ENCODE peak calls at places on chromosomes 7 and 10, in ten cellular contexts. One of them, this sample, is unnamed.
A peak's percentile ranks its signal among the peaks of the same experiment; 100 is the strongest.

GRCh38 chr10:3099291-3100092 is 32.1 kb downstream of the PFKP start:
- DNase-seq in H54: no peak
- DNase-seq in heart left ventricle: no peak
- DNase-seq in suprapubic skin: no peak
- DNase-seq in upper lobe of left lung: peak; percentile 64
- DNase-seq in A549: no peak
- DNase-seq in sigmoid colon: no peak
- DNase-seq in GM12891: no peak
- DNase-seq in IMR-90: peak; percentile 85
- DNase-seq in uterus: no peak
- DNase-seq in this sample: peak; percentile 46

GRCh38 chr10:5528989-5529701 is 4.4 kb downstream of the CALML3 start:
- DNase-seq in sigmoid colon: peak; percentile 54
- DNase-seq in H54: no peak
- DNase-seq in suprapubic skin: peak; percentile 47
- DNase-seq in upper lobe of left lung: peak; percentile 8
- DNase-seq in GM12891: no peak
- DNase-seq in IMR-90: no peak
- DNase-seq in A549: no peak
- DNase-seq in uterus: no peak
- DNase-seq in heart left ventricle: no peak
- DNase-seq in this sample: no peak

GRCh38 chr7:67705850-67706249 is 709.2 kb downstream of the TYW1 start:
- DNase-seq in A549: no peak
- DNase-seq in H54: no peak
- DNase-seq in IMR-90: no peak
- DNase-seq in sigmoid colon: no peak
- DNase-seq in upper lobe of left lung: no peak
- DNase-seq in suprapubic skin: no peak
- DNase-seq in uterus: no peak
- DNase-seq in GM12891: no peak
- DNase-seq in heart left ventricle: no peak
- DNase-seq in this sample: no peak

GRCh38 chr7:130182990-130183389 is 22.2 kb downstream of the TMEM209 start:
- DNase-seq in A549: no peak
- DNase-seq in IMR-90: peak; percentile 55
- DNase-seq in upper lobe of left lung: no peak
- DNase-seq in sigmoid colon: no peak
- DNase-seq in GM12891: no peak
- DNase-seq in H54: no peak
- DNase-seq in suprapubic skin: no peak
- DNase-seq in heart left ventricle: no peak
- DNase-seq in uterus: no peak
- DNase-seq in this sample: no peak

GRCh38 chr10:108490931-108491330 is 1326.4 kb upstream of the SORCS1 start:
- DNase-seq in uterus: no peak
- DNase-seq in suprapubic skin: no peak
- DNase-seq in sigmoid colon: no peak
- DNase-seq in heart left ventricle: no peak
- DNase-seq in upper lobe of left lung: no peak
- DNase-seq in A549: no peak
- DNase-seq in GM12891: no peak
- DNase-seq in IMR-90: no peak
- DNase-seq in H54: no peak
- DNase-seq in this sample: no peak

GRCh38 chr7:7014827-7015610 is 167.3 kb upstream of the C1GALT1 start:
- DNase-seq in GM12891: no peak
- DNase-seq in upper lobe of left lung: no peak
- DNase-seq in uterus: no peak
- DNase-seq in sigmoid colon: no peak
- DNase-seq in H54: no peak
- DNase-seq in A549: no peak
- DNase-seq in IMR-90: no peak
- DNase-seq in suprapubic skin: no peak
- DNase-seq in heart left ventricle: no peak
- DNase-seq in this sample: no peak

GRCh38 chr7:47472444-47473157 is 109.3 kb downstream of the TNS3 start:
- DNase-seq in A549: no peak
- DNase-seq in IMR-90: no peak
- DNase-seq in upper lobe of left lung: no peak
- DNase-seq in uterus: no peak
- DNase-seq in H54: no peak
- DNase-seq in heart left ventricle: no peak
- DNase-seq in sigmoid colon: no peak
- DNase-seq in GM12891: no peak
- DNase-seq in suprapubic skin: no peak
- DNase-seq in this sample: no peak

GRCh38 chr7:19392246-19392645 is 247.0 kb upstream of the FERD3L start:
- DNase-seq in GM12891: no peak
- DNase-seq in uterus: no peak
- DNase-seq in H54: peak; percentile 23
- DNase-seq in sigmoid colon: no peak
- DNase-seq in suprapubic skin: no peak
- DNase-seq in upper lobe of left lung: no peak
- DNase-seq in A549: no peak
- DNase-seq in IMR-90: peak; percentile 91
- DNase-seq in heart left ventricle: no peak
- DNase-seq in this sample: no peak

GRCh38 chr10:93062499-93063216 is 2.1 kb downstream of the CYP26C1 start:
- DNase-seq in uterus: no peak
- DNase-seq in suprapubic skin: no peak
- DNase-seq in IMR-90: peak; percentile 44
- DNase-seq in heart left ventricle: no peak
- DNase-seq in sigmoid colon: no peak
- DNase-seq in upper lobe of left lung: no peak
- DNase-seq in H54: no peak
- DNase-seq in A549: peak; percentile 38
- DNase-seq in GM12891: peak; percentile 80
- DNase-seq in this sample: no peak

GRCh38 chr10:95413608-95414007 is 122.8 kb upstream of the PDLIM1 start:
- DNase-seq in suprapubic skin: peak; percentile 43
- DNase-seq in uterus: no peak
- DNase-seq in IMR-90: no peak
- DNase-seq in GM12891: no peak
- DNase-seq in upper lobe of left lung: no peak
- DNase-seq in sigmoid colon: no peak
- DNase-seq in H54: no peak
- DNase-seq in heart left ventricle: no peak
- DNase-seq in A549: no peak
- DNase-seq in this sample: no peak

GRCh38 chr7:82904871-82905270 is 257.8 kb downstream of the PCLO start:
- DNase-seq in suprapubic skin: no peak
- DNase-seq in uterus: no peak
- DNase-seq in A549: no peak
- DNase-seq in sigmoid colon: no peak
- DNase-seq in IMR-90: no peak
- DNase-seq in upper lobe of left lung: no peak
- DNase-seq in GM12891: no peak
- DNase-seq in heart left ventricle: no peak
- DNase-seq in H54: no peak
- DNase-seq in this sample: no peak

GRCh38 chr10:68366600-68366999 is 33.9 kb upstream of the PBLD start:
- DNase-seq in A549: no peak
- DNase-seq in GM12891: no peak
- DNase-seq in heart left ventricle: no peak
- DNase-seq in upper lobe of left lung: no peak
- DNase-seq in suprapubic skin: no peak
- DNase-seq in H54: no peak
- DNase-seq in sigmoid colon: no peak
- DNase-seq in uterus: no peak
- DNase-seq in IMR-90: no peak
- DNase-seq in this sample: no peak

GRCh38 chr7:137846588-137847417 is at the start of gene DGKI:
- DNase-seq in upper lobe of left lung: no peak
- DNase-seq in sigmoid colon: no peak
- DNase-seq in A549: no peak
- DNase-seq in H54: no peak
- DNase-seq in IMR-90: no peak
- DNase-seq in GM12891: peak; percentile 38
- DNase-seq in suprapubic skin: no peak
- DNase-seq in uterus: no peak
- DNase-seq in heart left ventricle: no peak
- DNase-seq in this sample: no peak

GRCh38 chr7:137850586-137850985 is 3.8 kb upstream of the DGKI start:
- DNase-seq in suprapubic skin: no peak
- DNase-seq in uterus: no peak
- DNase-seq in H54: no peak
- DNase-seq in IMR-90: peak; percentile 71
- DNase-seq in upper lobe of left lung: no peak
- DNase-seq in A549: no peak
- DNase-seq in heart left ventricle: no peak
- DNase-seq in sigmoid colon: no peak
- DNase-seq in GM12891: no peak
- DNase-seq in this sample: no peak

GRCh38 chr7:137848095-137848494 is 1.3 kb upstream of the DGKI start:
- DNase-seq in uterus: no peak
- DNase-seq in upper lobe of left lung: no peak
- DNase-seq in heart left ventricle: no peak
- DNase-seq in sigmoid colon: no peak
- DNase-seq in suprapubic skin: no peak
- DNase-seq in GM12891: no peak
- DNase-seq in IMR-90: no peak
- DNase-seq in H54: no peak
- DNase-seq in A549: no peak
- DNase-seq in this sample: no peak

GRCh38 chr7:137844690-137845425 is 1.9 kb downstream of the DGKI start:
- DNase-seq in IMR-90: no peak
- DNase-seq in H54: no peak
- DNase-seq in A549: no peak
- DNase-seq in suprapubic skin: no peak
- DNase-seq in GM12891: no peak
- DNase-seq in heart left ventricle: no peak
- DNase-seq in uterus: no peak
- DNase-seq in sigmoid colon: no peak
- DNase-seq in upper lobe of left lung: no peak
- DNase-seq in this sample: no peak

GRCh38 chr7:137847418-137848050 is 760 bp upstream of the DGKI start:
- DNase-seq in A549: no peak
- DNase-seq in uterus: no peak
- DNase-seq in H54: no peak
- DNase-seq in sigmoid colon: no peak
- DNase-seq in upper lobe of left lung: no peak
- DNase-seq in heart left ventricle: no peak
- DNase-seq in GM12891: no peak
- DNase-seq in IMR-90: no peak
- DNase-seq in suprapubic skin: no peak
- DNase-seq in this sample: no peak
- TF ChIP-seq POLR2A in A549: no peak
- TF ChIP-seq POLR2A in uterus: no peak
- TF ChIP-seq POLR2A in H54: no peak
- TF ChIP-seq POLR2A in sigmoid colon: no peak
- TF ChIP-seq POLR2A in upper lobe of left lung: no peak
- TF ChIP-seq POLR2A in heart left ventricle: no peak
- TF ChIP-seq POLR2A in GM12891: no peak
- TF ChIP-seq POLR2A in IMR-90: no peak
- TF ChIP-seq POLR2A in suprapubic skin: no peak
- TF ChIP-seq POLR2A in this sample: no peak

GRCh38 chr7:128409435-128410091 is at the start of gene IMPDH1:
- DNase-seq in upper lobe of left lung: peak; percentile 94
- DNase-seq in sigmoid colon: peak; percentile 96
- DNase-seq in A549: peak; percentile 74
- DNase-seq in heart left ventricle: peak; percentile 92
- DNase-seq in uterus: peak; percentile 90
- DNase-seq in H54: peak; percentile 97
- DNase-seq in IMR-90: peak; percentile 61
- DNase-seq in GM12891: peak; percentile 92
- DNase-seq in suprapubic skin: peak; percentile 94
- DNase-seq in this sample: peak; percentile 94
- TF ChIP-seq POLR2A in upper lobe of left lung: peak; percentile 60
- TF ChIP-seq POLR2A in sigmoid colon: no peak
- TF ChIP-seq POLR2A in A549: peak; percentile 83
- TF ChIP-seq POLR2A in heart left ventricle: peak; percentile 78
- TF ChIP-seq POLR2A in uterus: peak; percentile 26
- TF ChIP-seq POLR2A in H54: peak; percentile 63
- TF ChIP-seq POLR2A in IMR-90: no peak
- TF ChIP-seq POLR2A in GM12891: no peak
- TF ChIP-seq POLR2A in suprapubic skin: no peak
- TF ChIP-seq POLR2A in this sample: peak; percentile 79

DNA sequence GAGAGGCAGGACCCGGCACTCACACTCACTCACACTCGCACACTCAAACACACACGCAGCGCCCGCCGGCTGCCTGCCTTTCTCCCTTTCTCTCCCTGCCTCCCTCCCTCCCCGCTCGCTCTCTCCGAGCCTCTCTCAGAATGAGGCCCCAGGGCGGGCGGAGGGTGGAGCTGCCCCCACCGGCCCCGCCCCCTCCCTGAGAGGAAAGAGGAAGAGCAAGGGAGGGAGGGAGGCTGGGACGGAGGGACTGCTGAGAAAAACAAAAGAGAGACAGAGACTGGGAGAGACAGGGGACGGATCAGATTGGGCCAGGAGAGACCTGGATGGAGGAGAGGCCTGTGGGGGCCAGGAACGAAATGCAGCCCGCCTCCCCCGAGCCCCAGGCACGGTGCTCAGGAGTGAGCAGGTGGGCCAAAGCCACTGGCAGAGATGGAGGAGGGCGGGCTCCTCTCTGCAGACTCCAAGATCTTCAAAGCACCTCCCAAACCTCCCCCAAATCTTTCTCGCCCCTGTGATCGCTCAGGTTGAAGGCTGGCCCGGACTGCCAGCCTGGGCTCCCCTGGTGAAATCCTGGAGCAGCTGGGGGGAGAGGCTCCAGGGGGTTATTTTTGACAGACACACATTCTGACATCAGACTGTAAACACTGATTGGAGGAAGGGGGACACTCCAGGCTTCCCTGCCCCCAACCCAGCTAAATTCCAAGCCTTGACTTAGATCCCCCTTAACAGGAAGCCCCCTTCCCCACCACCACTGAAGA is 5.1 kb downstream of the LDB1 start:
- DNase-seq in IMR-90: peak; percentile 65
- DNase-seq in heart left ventricle: peak; percentile 92
- DNase-seq in GM12891: peak; percentile 84
- DNase-seq in sigmoid colon: peak; percentile 94
- DNase-seq in upper lobe of left lung: peak; percentile 95
- DNase-seq in A549: peak; percentile 73
- DNase-seq in uterus: peak; percentile 88
- DNase-seq in suprapubic skin: peak; percentile 92
- DNase-seq in H54: peak; percentile 82
- DNase-seq in this sample: peak; percentile 94
- TF ChIP-seq POLR2A in IMR-90: peak; percentile 71
- TF ChIP-seq POLR2A in heart left ventricle: peak; percentile 54
- TF ChIP-seq POLR2A in GM12891: peak; percentile 83
- TF ChIP-seq POLR2A in sigmoid colon: peak; percentile 61
- TF ChIP-seq POLR2A in upper lobe of left lung: no peak
- TF ChIP-seq POLR2A in A549: peak; percentile 95
- TF ChIP-seq POLR2A in uterus: peak; percentile 56
- TF ChIP-seq POLR2A in suprapubic skin: no peak
- TF ChIP-seq POLR2A in H54: peak; percentile 96
- TF ChIP-seq POLR2A in this sample: peak; percentile 83

DNA sequence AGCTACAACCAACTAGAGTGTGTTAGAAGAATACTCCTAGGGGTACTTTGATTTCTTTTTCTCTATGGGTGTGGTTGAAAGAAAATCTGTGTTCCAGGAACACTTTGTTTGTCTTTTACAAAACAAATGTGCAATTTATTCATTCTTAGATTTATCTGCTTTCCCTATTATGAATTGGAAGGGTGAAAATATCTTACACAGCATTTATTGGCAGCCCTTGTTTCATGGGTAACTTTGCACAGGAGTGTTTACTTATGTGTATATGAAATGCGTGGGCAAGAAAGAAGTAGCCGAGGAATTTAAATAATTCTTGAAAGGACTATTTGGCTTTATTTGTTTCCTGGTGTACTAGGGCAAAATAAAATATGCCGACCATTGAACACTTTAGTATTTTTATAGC is 93.6 kb downstream of the ARID5B start:
- DNase-seq in suprapubic skin: no peak
- DNase-seq in uterus: no peak
- DNase-seq in A549: no peak
- DNase-seq in GM12891: no peak
- DNase-seq in H54: no peak
- DNase-seq in IMR-90: no peak
- DNase-seq in sigmoid colon: no peak
- DNase-seq in upper lobe of left lung: no peak
- DNase-seq in heart left ventricle: no peak
- DNase-seq in this sample: no peak
- TF ChIP-seq POLR2A in suprapubic skin: no peak
- TF ChIP-seq POLR2A in uterus: no peak
- TF ChIP-seq POLR2A in A549: no peak
- TF ChIP-seq POLR2A in GM12891: no peak
- TF ChIP-seq POLR2A in H54: no peak
- TF ChIP-seq POLR2A in IMR-90: no peak
- TF ChIP-seq POLR2A in sigmoid colon: no peak
- TF ChIP-seq POLR2A in upper lobe of left lung: no peak
- TF ChIP-seq POLR2A in heart left ventricle: no peak
- TF ChIP-seq POLR2A in this sample: no peak